ENCODE peak calls at places on chromosomes 6 and 20, in four cellular contexts. One of them, this sample, is unnamed.

GRCh38 chr20:58688838-58689237 is 3.8 kb upstream of the NPEPL1 start:
- DNase-seq in caudate nucleus: no peak
- DNase-seq in progenitor cell of endocrine pancreas: no peak
- DNase-seq in KBM-7: no peak
- DNase-seq in this sample: no peak

GRCh38 chr6:15184441-15184861 is 61.4 kb upstream of the JARID2 start:
- DNase-seq in KBM-7: no peak
- DNase-seq in caudate nucleus: no peak
- DNase-seq in progenitor cell of endocrine pancreas: no peak
- DNase-seq in this sample: no peak

GRCh38 chr6:1689141-1689540 is 79.4 kb downstream of the FOXC1 start:
- DNase-seq in KBM-7: no peak
- DNase-seq in progenitor cell of endocrine pancreas: no peak
- DNase-seq in caudate nucleus: no peak
- DNase-seq in this sample: no peak

GRCh38 chr6:3592371-3592941 is 135.6 kb upstream of the SLC22A23 start:
- DNase-seq in progenitor cell of endocrine pancreas: no peak
- DNase-seq in KBM-7: no peak
- DNase-seq in caudate nucleus: no peak
- DNase-seq in this sample: no peak

GRCh38 chr6:45200510-45200909 is 127.6 kb upstream of the RUNX2 start:
- DNase-seq in progenitor cell of endocrine pancreas: no peak
- DNase-seq in KBM-7: no peak
- DNase-seq in caudate nucleus: no peak
- DNase-seq in this sample: no peak

GRCh38 chr6:154605207-154605877 is 94.9 kb upstream of the CNKSR3 start:
- DNase-seq in KBM-7: no peak
- DNase-seq in progenitor cell of endocrine pancreas: no peak
- DNase-seq in caudate nucleus: no peak
- DNase-seq in this sample: no peak

GRCh38 chr20:35007891-35008290 is 52.2 kb downstream of the MYH7B start:
- DNase-seq in caudate nucleus: no peak
- DNase-seq in KBM-7: no peak
- DNase-seq in progenitor cell of endocrine pancreas: no peak
- DNase-seq in this sample: no peak

GRCh38 chr6:157213426-157213825 is 109.9 kb downstream of the TMEM242 start:
- DNase-seq in caudate nucleus: no peak
- DNase-seq in progenitor cell of endocrine pancreas: no peak
- DNase-seq in KBM-7: no peak
- DNase-seq in this sample: no peak

GRCh38 chr6:55617272-55617671 is 38.3 kb upstream of the HMGCLL1 start:
- DNase-seq in KBM-7: peak
- DNase-seq in caudate nucleus: no peak
- DNase-seq in progenitor cell of endocrine pancreas: no peak
- DNase-seq in this sample: no peak

GRCh38 chr6:33607126-33607783 is 13.9 kb upstream of the ITPR3 start:
- DNase-seq in KBM-7: no peak
- DNase-seq in progenitor cell of endocrine pancreas: no peak
- DNase-seq in caudate nucleus: no peak
- DNase-seq in this sample: no peak

GRCh38 chr20:45306431-45306982 is at the start of gene RBPJL:
- DNase-seq in caudate nucleus: no peak
- DNase-seq in progenitor cell of endocrine pancreas: peak
- DNase-seq in KBM-7: peak
- DNase-seq in this sample: no peak

GRCh38 chr20:57710841-57711240 is 1.0 kb upstream of the PMEPA1 start:
- DNase-seq in KBM-7: no peak
- DNase-seq in caudate nucleus: no peak
- DNase-seq in progenitor cell of endocrine pancreas: no peak
- DNase-seq in this sample: no peak

GRCh38 chr6:3026811-3027626 is 27.3 kb downstream of the NQO2 start:
- DNase-seq in caudate nucleus: no peak
- DNase-seq in KBM-7: peak
- DNase-seq in progenitor cell of endocrine pancreas: no peak
- DNase-seq in this sample: no peak

GRCh38 chr6:19999319-20000191 is 162.4 kb downstream of the ID4 start:
- DNase-seq in progenitor cell of endocrine pancreas: no peak
- DNase-seq in KBM-7: peak
- DNase-seq in caudate nucleus: no peak
- DNase-seq in this sample: no peak

GRCh38 chr6:111750147-111750546 is 123.1 kb downstream of the FYN start:
- DNase-seq in caudate nucleus: no peak
- DNase-seq in KBM-7: no peak
- DNase-seq in progenitor cell of endocrine pancreas: no peak
- DNase-seq in this sample: no peak

GRCh38 chr6:72461144-72461543 is 160.7 kb upstream of the KCNQ5 start:
- DNase-seq in progenitor cell of endocrine pancreas: no peak
- DNase-seq in KBM-7: no peak
- DNase-seq in caudate nucleus: no peak
- DNase-seq in this sample: no peak

GRCh38 chr20:35275741-35276251 is 2.1 kb downstream of the MMP24OS start:
- DNase-seq in caudate nucleus: no peak
- DNase-seq in progenitor cell of endocrine pancreas: no peak
- DNase-seq in KBM-7: no peak
- DNase-seq in this sample: no peak

GRCh38 chr20:57566803-57567459 is 6.0 kb downstream of the PCK1 start:
- DNase-seq in progenitor cell of endocrine pancreas: no peak
- DNase-seq in KBM-7: no peak
- DNase-seq in caudate nucleus: no peak
- DNase-seq in this sample: no peak

GRCh38 chr6:15243994-15244604 is 1.8 kb upstream of the JARID2 start:
- DNase-seq in KBM-7: no peak
- DNase-seq in caudate nucleus: no peak
- DNase-seq in progenitor cell of endocrine pancreas: no peak
- DNase-seq in this sample: no peak

GRCh38 chr20:23120936-23121765 is 35.0 kb upstream of the CD93 start:
- DNase-seq in caudate nucleus: no peak
- DNase-seq in KBM-7: no peak
- DNase-seq in progenitor cell of endocrine pancreas: no peak
- DNase-seq in this sample: no peak

GRCh38 chr6:18072841-18073240 is 49.6 kb downstream of the NHLRC1 start:
- DNase-seq in KBM-7: no peak
- DNase-seq in progenitor cell of endocrine pancreas: no peak
- DNase-seq in caudate nucleus: no peak
- DNase-seq in this sample: no peak

GRCh38 chr6:44064948-44065272 is 62.3 kb downstream of the MRPL14 start:
- DNase-seq in caudate nucleus: no peak
- DNase-seq in progenitor cell of endocrine pancreas: no peak
- DNase-seq in KBM-7: no peak
- DNase-seq in this sample: no peak

GRCh38 chr6:105769987-105770386 is 316.1 kb upstream of the PRDM1 start:
- DNase-seq in caudate nucleus: no peak
- DNase-seq in progenitor cell of endocrine pancreas: no peak
- DNase-seq in KBM-7: no peak
- DNase-seq in this sample: no peak

GRCh38 chr20:16241911-16242310 is 331.3 kb downstream of the KIF16B start:
- DNase-seq in KBM-7: no peak
- DNase-seq in caudate nucleus: no peak
- DNase-seq in progenitor cell of endocrine pancreas: no peak
- DNase-seq in this sample: no peak

GRCh38 chr6:163460307-163460782 is 45.8 kb downstream of the QKI start:
- DNase-seq in progenitor cell of endocrine pancreas: no peak
- DNase-seq in KBM-7: peak
- DNase-seq in caudate nucleus: no peak
- DNase-seq in this sample: no peak

GRCh38 chr6:123527406-123527805 is 109.3 kb downstream of the TRDN start:
- DNase-seq in caudate nucleus: no peak
- DNase-seq in KBM-7: no peak
- DNase-seq in progenitor cell of endocrine pancreas: no peak
- DNase-seq in this sample: no peak

GRCh38 chr20:25378189-25378883 is 12.3 kb downstream of the ABHD12 start:
- DNase-seq in progenitor cell of endocrine pancreas: no peak
- DNase-seq in KBM-7: no peak
- DNase-seq in caudate nucleus: no peak
- DNase-seq in this sample: no peak

GRCh38 chr6:137767465-137767864 is 99.6 kb upstream of the TNFAIP3 start:
- DNase-seq in caudate nucleus: no peak
- DNase-seq in KBM-7: no peak
- DNase-seq in progenitor cell of endocrine pancreas: no peak
- DNase-seq in this sample: no peak

GRCh38 chr6:37089783-37090182 is 80.2 kb upstream of the PIM1 start:
- DNase-seq in caudate nucleus: no peak
- DNase-seq in KBM-7: no peak
- DNase-seq in progenitor cell of endocrine pancreas: no peak
- DNase-seq in this sample: no peak

GRCh38 chr20:5290596-5290995 is 26.2 kb downstream of the PROKR2 start:
- DNase-seq in progenitor cell of endocrine pancreas: no peak
- DNase-seq in KBM-7: no peak
- DNase-seq in caudate nucleus: no peak
- DNase-seq in this sample: no peak

GRCh38 chr20:32614772-32615171 is 29.6 kb upstream of the NOL4L start:
- DNase-seq in KBM-7: no peak
- DNase-seq in caudate nucleus: no peak
- DNase-seq in progenitor cell of endocrine pancreas: no peak
- DNase-seq in this sample: no peak

GRCh38 chr6:1477432-1478090 is 88.2 kb downstream of the FOXF2 start:
- DNase-seq in caudate nucleus: no peak
- DNase-seq in progenitor cell of endocrine pancreas: no peak
- DNase-seq in KBM-7: no peak
- DNase-seq in this sample: no peak

GRCh38 chr20:4014031-4014474 is 1.3 kb downstream of the RNF24 start:
- DNase-seq in KBM-7: peak
- DNase-seq in progenitor cell of endocrine pancreas: no peak
- DNase-seq in caudate nucleus: no peak
- DNase-seq in this sample: no peak

GRCh38 chr20:6362245-6362644 is 239.4 kb upstream of the FERMT1 start:
- DNase-seq in progenitor cell of endocrine pancreas: no peak
- DNase-seq in KBM-7: no peak
- DNase-seq in caudate nucleus: no peak
- DNase-seq in this sample: no peak

GRCh38 chr6:109892451-109893435 is 85.4 kb upstream of the GPR6 start:
- DNase-seq in KBM-7: no peak
- DNase-seq in progenitor cell of endocrine pancreas: no peak
- DNase-seq in caudate nucleus: no peak
- DNase-seq in this sample: no peak

This sample was measured in NCI-H1436 treated with DMSO at 0.1 percent for 48 hours.